ENCODE peak calls at places on chromosomes 12 and 14, in four cellular contexts. F, X, G and A are unnamed samples.

GRCh38 chr12:89453121-89453520 is 71.5 kb downstream of the GALNT4 start:
- DNase-seq in F (no peak), X (no peak), G (no peak), A (no peak)

GRCh38 chr14:69002069-69002468 is 23.0 kb upstream of the ACTN1 start:
- DNase-seq in F (peak), X (no peak), G (no peak), A (no peak)

GRCh38 chr12:1099158-1099557 is 108.1 kb downstream of the ERC1 start:
- DNase-seq in F (no peak), X (no peak), G (no peak), A (no peak)

GRCh38 chr12:108734200-108734906 is 3.0 kb upstream of the CORO1C start:
- DNase-seq in F (no peak), X (no peak), G (peak), A (peak)

GRCh38 chr12:94872007-94872653 is 131.4 kb downstream of the NDUFA12 start:
- DNase-seq in F (no peak), X (no peak), G (no peak), A (no peak)

GRCh38 chr12:40581889-40582288 is 110.3 kb upstream of the CNTN1 start:
- DNase-seq in F (no peak), X (no peak), G (no peak), A (no peak)

GRCh38 chr14:101857226-101857625 is 95.7 kb downstream of the PPP2R5C start:
- DNase-seq in F (no peak), X (no peak), G (no peak), A (no peak)

GRCh38 chr14:92573761-92574498 is 60.3 kb downstream of the RIN3 start:
- DNase-seq in F (no peak), X (no peak), G (no peak), A (no peak)

GRCh38 chr14:77316872-77317271 is 3.8 kb downstream of the POMT2 start:
- DNase-seq in F (no peak), X (no peak), G (no peak), A (no peak)

GRCh38 chr14:93044116-93044515 is 71.6 kb downstream of the ITPK1 start:
- DNase-seq in F (no peak), X (no peak), G (no peak), A (no peak)

GRCh38 chr14:56065621-56066295 is 52.5 kb upstream of the PELI2 start:
- DNase-seq in F (no peak), X (no peak), G (no peak), A (no peak)

GRCh38 chr12:63919758-63920157 is 75.3 kb downstream of the SRGAP1 start:
- DNase-seq in F (no peak), X (no peak), G (no peak), A (no peak)

GRCh38 chr12:105385141-105385540 is 54.6 kb downstream of the C12orf75 start:
- DNase-seq in F (no peak), X (no peak), G (peak), A (peak)

GRCh38 chr12:116199160-116199559 is 78.3 kb downstream of the MED13L start:
- DNase-seq in F (no peak), X (no peak), G (no peak), A (no peak)

GRCh38 chr14:72755766-72756165 is 138.1 kb downstream of the DPF3 start:
- DNase-seq in F (no peak), X (no peak), G (no peak), A (no peak)

GRCh38 chr12:130649101-130649571 is 67.0 kb downstream of the RIMBP2 start:
- DNase-seq in F (no peak), X (no peak), G (no peak), A (no peak)

GRCh38 chr12:69897744-69898143 is 72.7 kb downstream of the MYRFL start:
- DNase-seq in F (peak), X (no peak), G (peak), A (no peak)

GRCh38 chr14:105944632-105945610 is 418.5 kb downstream of the TMEM121 start:
- DNase-seq in F (peak), X (peak), G (no peak), A (no peak)

GRCh38 chr12:76486011-76486410 is 73.6 kb downstream of the OSBPL8 start:
- DNase-seq in F (no peak), X (no peak), G (no peak), A (no peak)

GRCh38 chr12:128075332-128075731 is 191.6 kb upstream of the TMEM132C start:
- DNase-seq in F (no peak), X (no peak), G (no peak), A (no peak)

GRCh38 chr12:131007031-131007793 is 53.5 kb downstream of the ADGRD1 start:
- DNase-seq in F (peak), X (peak), G (no peak), A (no peak)

GRCh38 chr14:91911474-91912032 is 35.9 kb downstream of the FBLN5 start:
- DNase-seq in F (no peak), X (no peak), G (peak), A (no peak)

DNA sequence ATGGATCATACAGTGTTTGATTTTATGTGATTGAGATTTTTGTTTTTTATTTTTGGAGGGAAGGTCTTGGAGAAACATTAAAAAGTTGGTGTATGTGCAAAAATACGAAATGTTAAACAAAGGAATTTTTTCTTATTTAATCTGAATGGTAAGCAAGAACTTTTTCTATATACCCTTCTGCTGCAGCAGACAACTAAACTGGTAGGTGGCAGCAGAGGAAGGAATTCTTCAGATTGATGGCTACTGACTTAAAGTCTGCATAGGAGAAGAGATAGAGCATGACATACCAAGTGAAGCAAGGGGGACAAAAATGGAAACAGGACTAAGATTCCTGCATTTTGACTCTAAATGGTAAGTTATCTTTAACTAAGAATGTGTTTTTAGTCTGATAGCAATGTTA is 42.0 kb upstream of the A2ML1 start:
- DNase-seq in F (no peak), X (no peak), G (peak), A (peak)
- TF ChIP-seq CTCF in F (peak), X (peak), G (peak), A (peak)

GRCh38 chr12:88303335-88303734 is 161.2 kb downstream of the TMTC3 start:
- DNase-seq in F (no peak), X (no peak), G (no peak), A (no peak)

GRCh38 chr12:88298761-88299242 is 156.7 kb downstream of the TMTC3 start:
- DNase-seq in F (no peak), X (no peak), G (peak), A (peak)

GRCh38 chr12:88298014-88298682 is 156.0 kb downstream of the TMTC3 start:
- DNase-seq in F (no peak), X (no peak), G (no peak), A (no peak)

GRCh38 chr12:88300931-88301330 is 158.8 kb downstream of the TMTC3 start:
- DNase-seq in F (no peak), X (no peak), G (no peak), A (no peak)

DNA sequence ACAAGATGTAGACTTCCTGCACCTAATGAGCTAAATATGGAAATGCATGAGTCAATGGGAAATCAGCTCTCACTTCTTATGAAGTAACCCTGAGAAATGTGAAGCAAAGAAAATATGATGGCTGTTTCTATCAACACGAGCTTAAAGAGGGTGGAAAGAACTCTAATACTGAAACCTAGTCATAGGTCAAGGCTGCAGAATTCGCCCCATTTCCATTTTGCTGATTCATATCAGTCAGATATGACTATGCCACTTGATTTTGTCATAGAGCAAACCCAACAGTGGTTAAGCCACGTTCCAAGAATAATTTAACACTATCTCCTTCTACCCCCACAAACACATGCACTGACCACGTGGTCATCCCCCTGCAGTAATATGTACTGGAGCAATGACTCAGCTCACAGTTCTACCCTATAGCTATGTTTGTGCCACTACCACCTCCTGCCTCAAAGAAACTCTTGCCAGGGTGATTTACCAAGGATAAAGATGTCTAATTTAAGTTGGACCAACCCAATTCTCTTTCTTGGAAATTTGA is 157.5 kb downstream of the TMTC3 start:
- DNase-seq in F (no peak), X (no peak), G (peak), A (peak)
- H3K4me3 ChIP-seq in F (no peak), X (no peak), G (no peak), A (no peak)

GRCh38 chr12:111178194-111179081 is 190.5 kb downstream of the PHETA1 start:
- DNase-seq in F (no peak), X (no peak), G (peak), A (no peak)
- TF ChIP-seq CTCF in F (no peak), X (no peak), G (no peak), A (no peak)

GRCh38 chr12:24860546-24860945 is 88.4 kb downstream of the BCAT1 start:
- DNase-seq in F (no peak), X (no peak), G (no peak), A (no peak)
- H3K4me3 ChIP-seq in F (no peak), X (no peak), G (no peak), A (no peak)

DNA sequence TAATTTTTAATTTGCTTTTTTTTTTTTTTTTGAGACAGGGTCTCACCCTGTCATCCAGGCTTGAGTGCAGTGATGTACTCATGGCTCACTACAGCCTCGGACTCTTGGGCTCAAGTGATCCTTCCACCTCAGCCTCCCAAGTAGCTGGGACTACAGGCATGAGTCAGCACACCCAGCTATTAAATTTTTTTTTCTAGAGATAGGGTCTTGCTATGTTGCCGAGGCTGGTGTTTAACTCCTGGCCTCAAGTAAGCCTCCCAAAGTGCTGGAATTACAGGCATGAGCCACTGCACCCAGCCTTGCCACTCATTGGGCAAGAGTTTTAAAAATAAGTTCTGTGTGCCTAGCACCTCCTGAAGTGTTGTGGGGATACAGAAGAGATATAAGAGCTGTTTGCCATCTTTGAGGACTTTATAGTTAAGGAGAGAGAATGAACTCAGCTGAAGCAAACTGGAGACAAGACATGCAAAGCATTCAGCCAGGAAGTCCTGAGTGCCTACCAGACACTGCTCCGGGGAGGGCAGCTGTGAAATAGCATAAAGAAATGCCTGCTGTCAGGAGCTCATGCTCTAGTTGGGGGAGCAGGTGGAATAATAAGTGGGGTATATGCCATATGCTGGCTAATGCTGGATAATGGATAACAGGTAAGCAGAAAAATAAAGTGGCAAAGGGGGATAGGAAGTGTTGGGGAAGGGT is 15.0 kb upstream of the EMP1 start:
- DNase-seq in F (no peak), X (no peak), G (no peak), A (no peak)
- TF ChIP-seq CTCF in F (no peak), X (no peak), G (no peak), A (no peak)

GRCh38 chr12:119666900-119667576 is 895 bp upstream of the PRKAB1 start:
- DNase-seq in F (no peak), X (no peak), G (no peak), A (no peak)
- H3K4me3 ChIP-seq in F (peak), X (peak), G (peak), A (peak)

GRCh38 chr12:123519151-123520001 is 14.1 kb downstream of the RILPL1 start:
- DNase-seq in F (peak), X (peak), G (peak), A (peak)
- TF ChIP-seq CTCF in F (no peak), X (no peak), G (no peak), A (no peak)

GRCh38 chr12:48119078-48119833 is at the start of gene PFKM:
- DNase-seq in F (peak), X (peak), G (peak), A (peak)

GRCh38 chr12:48121522-48121921 is 2.4 kb downstream of the PFKM start:
- DNase-seq in F (no peak), X (no peak), G (no peak), A (no peak)

GRCh38 chr12:48119834-48120195 is 651 bp downstream of the PFKM start:
- DNase-seq in F (no peak), X (no peak), G (no peak), A (no peak)

GRCh38 chr12:48115957-48116356 is 3.2 kb upstream of the PFKM start:
- DNase-seq in F (no peak), X (no peak), G (no peak), A (no peak)

DNA sequence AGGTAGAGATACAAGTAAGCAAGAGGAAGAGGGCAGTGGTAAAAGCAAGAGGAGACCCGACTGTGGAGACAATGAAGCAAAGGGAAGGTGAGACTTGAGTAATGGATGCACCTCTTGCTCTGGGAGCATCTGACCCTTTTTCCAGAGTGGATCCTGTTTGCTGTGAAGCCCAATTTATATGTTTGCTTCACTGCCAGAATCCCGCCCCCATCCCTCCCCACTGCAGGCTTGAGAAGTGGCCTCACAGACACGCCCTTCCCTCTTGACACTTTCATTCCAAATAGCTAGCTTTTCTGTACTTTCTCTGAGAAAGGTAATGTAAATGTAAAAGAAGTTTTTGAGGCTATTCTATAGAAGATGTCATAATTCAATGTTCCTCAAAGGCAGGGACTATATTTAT is 673 bp upstream of the PFKM start:
- DNase-seq in F (no peak), X (no peak), G (peak), A (no peak)
- H3K4me3 ChIP-seq in F (peak), X (peak), G (peak), A (no peak)

GRCh38 chr12:121811434-121812319 is 7.9 kb downstream of the SETD1B start:
- DNase-seq in F (peak), X (peak), G (peak), A (no peak)

GRCh38 chr12:121813951-121814350 is 10.1 kb downstream of the SETD1B start:
- DNase-seq in F (no peak), X (no peak), G (no peak), A (no peak)

GRCh38 chr12:121810833-121811433 is 7.1 kb downstream of the SETD1B start:
- DNase-seq in F (no peak), X (no peak), G (no peak), A (no peak)

GRCh38 chr12:121812921-121813896 is 9.4 kb downstream of the SETD1B start:
- DNase-seq in F (no peak), X (peak), G (peak), A (no peak)

DNA sequence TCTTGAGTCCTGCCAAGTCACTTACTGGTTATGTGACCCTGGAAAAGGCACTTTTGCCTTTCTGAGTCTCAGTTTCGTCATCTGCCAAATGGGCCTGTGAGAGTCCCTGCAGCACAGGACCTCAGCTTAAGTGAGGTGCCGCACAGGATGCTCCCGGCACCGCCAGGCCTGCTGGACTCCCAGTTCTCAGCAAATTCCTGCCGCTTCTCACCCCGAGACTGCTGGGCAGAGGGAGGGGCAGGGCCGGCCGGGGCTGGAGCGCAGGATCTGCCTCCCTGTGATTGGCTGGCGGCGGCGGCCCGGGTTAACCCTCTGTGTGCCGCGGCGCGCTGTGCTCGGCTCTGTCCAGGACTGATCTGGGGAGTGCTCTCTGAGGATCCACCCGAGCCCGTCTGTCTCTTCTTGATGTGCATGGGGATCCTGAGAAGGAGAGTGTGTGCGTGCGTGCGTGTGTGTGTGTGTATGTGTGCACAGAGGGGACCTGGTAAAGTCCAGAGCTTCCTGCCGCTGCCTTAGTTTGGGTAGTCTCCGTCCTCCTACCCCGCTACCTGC is 8.6 kb downstream of the SETD1B start:
- DNase-seq in F (peak), X (peak), G (peak), A (no peak)
- TF ChIP-seq CTCF in F (no peak), X (peak), G (no peak), A (no peak)

GRCh38 chr14:99266181-99267178 is 5.5 kb downstream of the BCL11B start:
- DNase-seq in F (peak), X (peak), G (peak), A (peak)

GRCh38 chr14:99264691-99265090 is 7.3 kb downstream of the BCL11B start:
- DNase-seq in F (no peak), X (no peak), G (no peak), A (no peak)

GRCh38 chr14:99267871-99268775 is 3.9 kb downstream of the BCL11B start:
- DNase-seq in F (no peak), X (no peak), G (no peak), A (no peak)

GRCh38 chr14:99263564-99264330 is 8.2 kb downstream of the BCL11B start:
- DNase-seq in F (no peak), X (no peak), G (no peak), A (no peak)

GRCh38 chr14:99265571-99265970 is 6.4 kb downstream of the BCL11B start:
- DNase-seq in F (no peak), X (no peak), G (no peak), A (no peak)
- H3K4me3 ChIP-seq in F (no peak), X (no peak), G (no peak), A (no peak)